ENCODE peak calls at places on chromosomes 12 and 14, in five cellular contexts. G is substantia nigra; I is HTR-8/SVneo; Q is activated naive CD8-positive, alpha-beta T cell treated with anti-CD3 and anti-CD28 coated beads for 36 hours; L is WERI-Rb-1. O is an unnamed sample.
A peak's percentile ranks its signal among the peaks of the same experiment; 100 is the strongest.

GRCh38 chr12:113678222-113678621 is 206.6 kb upstream of the LHX5 start:
- DNase-seq in G (no peak), I (no peak), Q (no peak), L (no peak), O (no peak)

GRCh38 chr12:22539055-22539454 is 5.3 kb downstream of the C2CD5 start:
- DNase-seq in G (no peak), I (no peak), Q (no peak), L (no peak), O (no peak)

GRCh38 chr12:43988838-43989560 is 153.1 kb downstream of the TMEM117 start:
- DNase-seq in G (no peak), I (no peak), Q (no peak), L (no peak), O (no peak)

GRCh38 chr12:47841910-47842309 is 22.2 kb upstream of the HDAC7 start:
- DNase-seq in G (no peak), I (no peak), Q (no peak), L (no peak), O (no peak)

GRCh38 chr12:19779393-19780056 is 340.2 kb downstream of the AEBP2 start:
- DNase-seq in G (no peak), I (no peak), Q (no peak), L (no peak), O (no peak)

GRCh38 chr14:103675957-103676356 is 39.3 kb downstream of the XRCC3 start:
- DNase-seq in G (no peak), I (no peak), Q (no peak), L (no peak), O (no peak)

GRCh38 chr14:73741386-73741875 is 27.2 kb upstream of the PNMA1 start:
- DNase-seq in G (no peak), I (peak; percentile 98), Q (peak; percentile 81), L (no peak), O (no peak)

GRCh38 chr12:101038289-101038871 is 171.7 kb downstream of the SLC5A8 start:
- DNase-seq in G (no peak), I (no peak), Q (peak; percentile 5), L (no peak), O (no peak)

GRCh38 chr14:99768381-99768780 is 24.8 kb upstream of the EML1 start:
- DNase-seq in G (no peak), I (no peak), Q (no peak), L (peak; percentile 42), O (no peak)

GRCh38 chr12:121776190-121777098 is 17.0 kb downstream of the RHOF start:
- DNase-seq in G (peak; percentile 37), I (no peak), Q (peak; percentile 85), L (peak; percentile 78), O (no peak)

GRCh38 chr12:132287391-132288238 is 41.8 kb downstream of the GALNT9 start:
- DNase-seq in G (no peak), I (no peak), Q (no peak), L (no peak), O (no peak)

GRCh38 chr14:33932033-33932432 is 18.8 kb downstream of the EGLN3 start:
- DNase-seq in G (no peak), I (no peak), Q (no peak), L (no peak), O (no peak)

GRCh38 chr12:57894577-57895292 is 46.6 kb upstream of the ATP23 start:
- DNase-seq in G (no peak), I (no peak), Q (no peak), L (peak; percentile 64), O (no peak)

GRCh38 chr14:100534528-100535286 is 52.5 kb downstream of the BEGAIN start:
- DNase-seq in G (no peak), I (no peak), Q (no peak), L (peak; percentile 5), O (no peak)

GRCh38 chr14:102279688-102280348 is 25.1 kb downstream of the MOK start:
- DNase-seq in G (no peak), I (peak; percentile 86), Q (no peak), L (no peak), O (no peak)

GRCh38 chr14:50533806-50534205 is 1.4 kb upstream of the MAP4K5 start:
- DNase-seq in G (no peak), I (no peak), Q (no peak), L (no peak), O (no peak)

GRCh38 chr14:37196604-37197420 is 925 bp upstream of the MIPOL1 start:
- DNase-seq in G (no peak), I (no peak), Q (no peak), L (no peak), O (no peak)

GRCh38 chr14:71141701-71142374 is 234.6 kb downstream of the PCNX1 start:
- DNase-seq in G (no peak), I (no peak), Q (no peak), L (no peak), O (no peak)

GRCh38 chr14:102883028-102883953 is 39.2 kb upstream of the AMN start:
- DNase-seq in G (no peak), I (no peak), Q (no peak), L (no peak), O (no peak)

GRCh38 chr14:63224196-63224595 is 20.0 kb downstream of the RHOJ start:
- DNase-seq in G (no peak), I (no peak), Q (no peak), L (no peak), O (no peak)